ENCODE peak calls at places on chromosome 17, in five cellular contexts. One of them, this sample, is unnamed.

GRCh38 chr17:17376362-17376761 is 73.2 kb downstream of the NT5M start:
- DNase-seq in G401: no peak
- DNase-seq in NCI-H1436: no peak
- DNase-seq in SHP77 treated with DMSO at 0.1 percent for 48 hours: no peak
- DNase-seq in transverse colon: no peak
- DNase-seq in this sample: no peak

GRCh38 chr17:43118679-43119615 is 6.2 kb downstream of the BRCA1 start:
- DNase-seq in G401: no peak
- DNase-seq in NCI-H1436: no peak
- DNase-seq in transverse colon: no peak
- DNase-seq in SHP77 treated with DMSO at 0.1 percent for 48 hours: no peak
- DNase-seq in this sample: peak; percentile 15

GRCh38 chr17:17535957-17536356 is 39.8 kb upstream of the RASD1 start:
- DNase-seq in SHP77 treated with DMSO at 0.1 percent for 48 hours: peak; percentile 89
- DNase-seq in transverse colon: peak; percentile 65
- DNase-seq in G401: peak; percentile 51
- DNase-seq in NCI-H1436: no peak
- DNase-seq in this sample: no peak

GRCh38 chr17:79023886-79024771 is at the start of gene C1QTNF1:
- DNase-seq in G401: no peak
- DNase-seq in NCI-H1436: no peak
- DNase-seq in transverse colon: peak; percentile 70
- DNase-seq in SHP77 treated with DMSO at 0.1 percent for 48 hours: no peak
- DNase-seq in this sample: peak; percentile 61

GRCh38 chr17:72115789-72116520 is 4.9 kb upstream of the SOX9 start:
- DNase-seq in SHP77 treated with DMSO at 0.1 percent for 48 hours: no peak
- DNase-seq in NCI-H1436: no peak
- DNase-seq in transverse colon: no peak
- DNase-seq in G401: no peak
- DNase-seq in this sample: no peak

GRCh38 chr17:42010898-42011516 is 6.2 kb downstream of the DNAJC7 start:
- DNase-seq in transverse colon: no peak
- DNase-seq in G401: no peak
- DNase-seq in SHP77 treated with DMSO at 0.1 percent for 48 hours: no peak
- DNase-seq in NCI-H1436: no peak
- DNase-seq in this sample: no peak

GRCh38 chr17:32277284-32277683 is 11.7 kb downstream of the RHBDL3 start:
- DNase-seq in transverse colon: no peak
- DNase-seq in NCI-H1436: no peak
- DNase-seq in SHP77 treated with DMSO at 0.1 percent for 48 hours: no peak
- DNase-seq in G401: no peak
- DNase-seq in this sample: peak; percentile 48

GRCh38 chr17:43780135-43780534 is at the start of gene CFAP97D1:
- DNase-seq in NCI-H1436: no peak
- DNase-seq in transverse colon: no peak
- DNase-seq in G401: no peak
- DNase-seq in SHP77 treated with DMSO at 0.1 percent for 48 hours: no peak
- DNase-seq in this sample: no peak

GRCh38 chr17:29039764-29040598 is 3.0 kb upstream of the PIPOX start:
- DNase-seq in SHP77 treated with DMSO at 0.1 percent for 48 hours: no peak
- DNase-seq in NCI-H1436: no peak
- DNase-seq in G401: no peak
- DNase-seq in transverse colon: no peak
- DNase-seq in this sample: peak; percentile 98

GRCh38 chr17:57045868-57046671 is 39.0 kb upstream of the AKAP1 start:
- DNase-seq in transverse colon: peak; percentile 52
- DNase-seq in G401: no peak
- DNase-seq in SHP77 treated with DMSO at 0.1 percent for 48 hours: no peak
- DNase-seq in NCI-H1436: no peak
- DNase-seq in this sample: peak; percentile 86

GRCh38 chr17:39462644-39463375 is 1.5 kb downstream of the CDK12 start:
- DNase-seq in NCI-H1436: no peak
- DNase-seq in G401: no peak
- DNase-seq in SHP77 treated with DMSO at 0.1 percent for 48 hours: no peak
- DNase-seq in transverse colon: peak; percentile 17
- DNase-seq in this sample: peak; percentile 8

GRCh38 chr17:48484256-48484655 is 46.6 kb downstream of the HOXB1 start:
- DNase-seq in transverse colon: no peak
- DNase-seq in G401: no peak
- DNase-seq in SHP77 treated with DMSO at 0.1 percent for 48 hours: no peak
- DNase-seq in NCI-H1436: no peak
- DNase-seq in this sample: no peak

GRCh38 chr17:27596571-27597187 is 34.3 kb upstream of the LGALS9 start:
- DNase-seq in G401: peak; percentile 32
- DNase-seq in transverse colon: no peak
- DNase-seq in NCI-H1436: no peak
- DNase-seq in SHP77 treated with DMSO at 0.1 percent for 48 hours: no peak
- DNase-seq in this sample: no peak

GRCh38 chr17:55577011-55577586 is 65.8 kb upstream of the SMIM36 start:
- DNase-seq in NCI-H1436: no peak
- DNase-seq in G401: peak; percentile 5
- DNase-seq in SHP77 treated with DMSO at 0.1 percent for 48 hours: no peak
- DNase-seq in transverse colon: peak; percentile 36
- DNase-seq in this sample: peak; percentile 20

GRCh38 chr17:43701318-43701743 is 39.6 kb upstream of the MEOX1 start:
- DNase-seq in transverse colon: peak; percentile 20
- DNase-seq in NCI-H1436: no peak
- DNase-seq in G401: no peak
- DNase-seq in SHP77 treated with DMSO at 0.1 percent for 48 hours: no peak
- DNase-seq in this sample: peak; percentile 67

This sample was measured in SJCRH30.